ENCODE peak calls at places on chromosomes 13 and 19, in six cellular contexts. I is AG04450; W is putamen; S is skeletal muscle cell; K is stimulated activated CD8-positive, alpha-beta memory T cell treated with anti-CD3 and anti-CD28 coated beads, Interleukin-4, amount 100 ng/mL, for 1 hour; T is heart left ventricle. U is an unnamed sample.

GRCh38 chr19:8395621-8396082 is 5.5 kb downstream of the RAB11B start:
- DNase-seq in I (no peak), W (no peak), S (no peak), K (no peak), T (no peak), U (no peak)

GRCh38 chr13:40812724-40813445 is 23.5 kb downstream of the SLC25A15 start:
- DNase-seq in I (peak), W (no peak), S (no peak), K (no peak), T (no peak), U (peak)

GRCh38 chr19:39470724-39471339 is 9.8 kb upstream of the TIMM50 start:
- DNase-seq in I (no peak), W (no peak), S (no peak), K (no peak), T (no peak), U (no peak)

GRCh38 chr19:36049080-36049698 is 4.9 kb downstream of the THAP8 start:
- DNase-seq in I (no peak), W (no peak), S (no peak), K (no peak), T (no peak), U (no peak)

GRCh38 chr13:97289514-97290298 is 67.6 kb downstream of the MBNL2 start:
- DNase-seq in I (no peak), W (no peak), S (no peak), K (no peak), T (no peak), U (no peak)

GRCh38 chr13:41296879-41297646 is 14.0 kb upstream of the NAA16 start:
- DNase-seq in I (no peak), W (no peak), S (no peak), K (no peak), T (no peak), U (no peak)

GRCh38 chr13:60509601-60510386 is 112.8 kb downstream of the TDRD3 start:
- DNase-seq in I (no peak), W (no peak), S (no peak), K (no peak), T (no peak), U (peak)

GRCh38 chr19:54432144-54432738 is 16.8 kb upstream of the LENG8 start:
- DNase-seq in I (no peak), W (no peak), S (no peak), K (no peak), T (no peak), U (no peak)

GRCh38 chr19:45968626-45969025 is 5.0 kb downstream of the NOVA2 start:
- DNase-seq in I (no peak), W (no peak), S (no peak), K (no peak), T (no peak), U (no peak)

GRCh38 chr13:102261809-102262208 is 140.0 kb downstream of the FGF14 start:
- DNase-seq in I (no peak), W (no peak), S (no peak), K (no peak), T (no peak), U (no peak)

GRCh38 chr19:6718741-6719539 is 1.5 kb downstream of the C3 start:
- DNase-seq in I (no peak), W (peak), S (no peak), K (no peak), T (no peak), U (no peak)

GRCh38 chr13:40615619-40616018 is 50.8 kb downstream of the FOXO1 start:
- DNase-seq in I (no peak), W (no peak), S (no peak), K (no peak), T (no peak), U (no peak)

GRCh38 chr19:6580313-6580712 is 10.6 kb downstream of the CD70 start:
- DNase-seq in I (no peak), W (no peak), S (no peak), K (no peak), T (no peak), U (peak)

GRCh38 chr13:94435604-94436226 is 43.8 kb downstream of the DCT start:
- DNase-seq in I (peak), W (peak), S (peak), K (no peak), T (no peak), U (peak)